ENCODE peak calls at places on chromosome 18, in seven cellular contexts. One of them, this sample, is unnamed.

GRCh38 chr18:36912887-36913286 is 84.0 kb downstream of the KIAA1328 start:
- DNase-seq in GM23248: no peak
- DNase-seq in neuronal stem cell: no peak
- DNase-seq in spleen: no peak
- DNase-seq in fibroblast of lung: no peak
- DNase-seq in transverse colon: no peak
- DNase-seq in adrenal gland: no peak
- DNase-seq in this sample: no peak

GRCh38 chr18:77990131-77990530 is 740.5 kb downstream of the GALR1 start:
- DNase-seq in GM23248: no peak
- DNase-seq in neuronal stem cell: no peak
- DNase-seq in spleen: no peak
- DNase-seq in fibroblast of lung: no peak
- DNase-seq in transverse colon: no peak
- DNase-seq in adrenal gland: no peak
- DNase-seq in this sample: no peak

GRCh38 chr18:50803579-50803978 is 16.2 kb downstream of the MRO start:
- DNase-seq in GM23248: no peak
- DNase-seq in neuronal stem cell: no peak
- DNase-seq in spleen: no peak
- DNase-seq in fibroblast of lung: no peak
- DNase-seq in transverse colon: no peak
- DNase-seq in adrenal gland: peak
- DNase-seq in this sample: no peak

GRCh38 chr18:52409732-52410131 is 69.7 kb downstream of the DCC start:
- DNase-seq in GM23248: no peak
- DNase-seq in neuronal stem cell: no peak
- DNase-seq in spleen: no peak
- DNase-seq in fibroblast of lung: no peak
- DNase-seq in transverse colon: peak
- DNase-seq in adrenal gland: no peak
- DNase-seq in this sample: no peak

GRCh38 chr18:44826418-44827259 is 146.0 kb downstream of the SETBP1 start:
- DNase-seq in GM23248: peak
- DNase-seq in neuronal stem cell: peak
- DNase-seq in spleen: no peak
- DNase-seq in fibroblast of lung: peak
- DNase-seq in transverse colon: peak
- DNase-seq in adrenal gland: peak
- DNase-seq in this sample: peak

GRCh38 chr18:40810371-40810770 is 1144.7 kb upstream of the PIK3C3 start:
- DNase-seq in GM23248: peak
- DNase-seq in neuronal stem cell: no peak
- DNase-seq in spleen: no peak
- DNase-seq in fibroblast of lung: peak
- DNase-seq in transverse colon: no peak
- DNase-seq in adrenal gland: no peak
- DNase-seq in this sample: peak

GRCh38 chr18:57433492-57434176 is 1.5 kb upstream of the ONECUT2 start:
- DNase-seq in GM23248: peak
- DNase-seq in neuronal stem cell: peak
- DNase-seq in spleen: no peak
- DNase-seq in fibroblast of lung: no peak
- DNase-seq in transverse colon: no peak
- DNase-seq in adrenal gland: no peak
- DNase-seq in this sample: no peak

GRCh38 chr18:75205760-75206109 is 3.2 kb downstream of the PTGR3 start:
- DNase-seq in GM23248: no peak
- DNase-seq in neuronal stem cell: peak
- DNase-seq in spleen: no peak
- DNase-seq in fibroblast of lung: peak
- DNase-seq in transverse colon: no peak
- DNase-seq in adrenal gland: no peak
- DNase-seq in this sample: no peak

GRCh38 chr18:21769206-21769605 is 28.6 kb downstream of the MIB1 start:
- DNase-seq in GM23248: peak
- DNase-seq in neuronal stem cell: no peak
- DNase-seq in spleen: no peak
- DNase-seq in fibroblast of lung: no peak
- DNase-seq in transverse colon: no peak
- DNase-seq in adrenal gland: no peak
- DNase-seq in this sample: no peak

GRCh38 chr18:37846996-37847395 is 281.4 kb upstream of the CELF4 start:
- DNase-seq in GM23248: no peak
- DNase-seq in neuronal stem cell: no peak
- DNase-seq in spleen: no peak
- DNase-seq in fibroblast of lung: no peak
- DNase-seq in transverse colon: no peak
- DNase-seq in adrenal gland: no peak
- DNase-seq in this sample: no peak

GRCh38 chr18:77512152-77512551 is 262.5 kb downstream of the GALR1 start:
- DNase-seq in GM23248: no peak
- DNase-seq in neuronal stem cell: no peak
- DNase-seq in spleen: no peak
- DNase-seq in fibroblast of lung: no peak
- DNase-seq in transverse colon: no peak
- DNase-seq in adrenal gland: no peak
- DNase-seq in this sample: no peak

GRCh38 chr18:58591286-58591685 is 37.6 kb downstream of the ALPK2 start:
- DNase-seq in GM23248: no peak
- DNase-seq in neuronal stem cell: no peak
- DNase-seq in spleen: no peak
- DNase-seq in fibroblast of lung: no peak
- DNase-seq in transverse colon: no peak
- DNase-seq in adrenal gland: no peak
- DNase-seq in this sample: no peak

GRCh38 chr18:70419526-70419925 is 130.7 kb downstream of the SOCS6 start:
- DNase-seq in GM23248: peak
- DNase-seq in neuronal stem cell: no peak
- DNase-seq in spleen: no peak
- DNase-seq in fibroblast of lung: peak
- DNase-seq in transverse colon: no peak
- DNase-seq in adrenal gland: no peak
- DNase-seq in this sample: no peak

GRCh38 chr18:23981369-23981768 is 33.2 kb upstream of the TTC39C start:
- DNase-seq in GM23248: no peak
- DNase-seq in neuronal stem cell: no peak
- DNase-seq in spleen: no peak
- DNase-seq in fibroblast of lung: no peak
- DNase-seq in transverse colon: no peak
- DNase-seq in adrenal gland: no peak
- DNase-seq in this sample: no peak

GRCh38 chr18:27656167-27656778 is 471.2 kb upstream of the CHST9 start:
- DNase-seq in GM23248: peak
- DNase-seq in neuronal stem cell: no peak
- DNase-seq in spleen: no peak
- DNase-seq in fibroblast of lung: no peak
- DNase-seq in transverse colon: no peak
- DNase-seq in adrenal gland: no peak
- DNase-seq in this sample: peak

GRCh38 chr18:42446195-42446594 is 491.2 kb downstream of the PIK3C3 start:
- DNase-seq in GM23248: peak
- DNase-seq in neuronal stem cell: no peak
- DNase-seq in spleen: no peak
- DNase-seq in fibroblast of lung: peak
- DNase-seq in transverse colon: no peak
- DNase-seq in adrenal gland: no peak
- DNase-seq in this sample: no peak

GRCh38 chr18:11857177-11857887 is 6.1 kb downstream of the CHMP1B start:
- DNase-seq in GM23248: peak
- DNase-seq in neuronal stem cell: peak
- DNase-seq in spleen: peak
- DNase-seq in fibroblast of lung: peak
- DNase-seq in transverse colon: peak
- DNase-seq in adrenal gland: peak
- DNase-seq in this sample: peak

GRCh38 chr18:79540161-79540913 is 139.3 kb upstream of the CTDP1 start:
- DNase-seq in GM23248: peak
- DNase-seq in neuronal stem cell: no peak
- DNase-seq in spleen: peak
- DNase-seq in fibroblast of lung: no peak
- DNase-seq in transverse colon: no peak
- DNase-seq in adrenal gland: no peak
- DNase-seq in this sample: peak

GRCh38 chr18:55634545-55634944 is 46.6 kb upstream of the TCF4 start:
- DNase-seq in GM23248: peak
- DNase-seq in neuronal stem cell: no peak
- DNase-seq in spleen: no peak
- DNase-seq in fibroblast of lung: peak
- DNase-seq in transverse colon: no peak
- DNase-seq in adrenal gland: no peak
- DNase-seq in this sample: peak

GRCh38 chr18:21833619-21834300 is 93.2 kb downstream of the MIB1 start:
- DNase-seq in GM23248: no peak
- DNase-seq in neuronal stem cell: no peak
- DNase-seq in spleen: no peak
- DNase-seq in fibroblast of lung: no peak
- DNase-seq in transverse colon: no peak
- DNase-seq in adrenal gland: no peak
- DNase-seq in this sample: no peak

DNA sequence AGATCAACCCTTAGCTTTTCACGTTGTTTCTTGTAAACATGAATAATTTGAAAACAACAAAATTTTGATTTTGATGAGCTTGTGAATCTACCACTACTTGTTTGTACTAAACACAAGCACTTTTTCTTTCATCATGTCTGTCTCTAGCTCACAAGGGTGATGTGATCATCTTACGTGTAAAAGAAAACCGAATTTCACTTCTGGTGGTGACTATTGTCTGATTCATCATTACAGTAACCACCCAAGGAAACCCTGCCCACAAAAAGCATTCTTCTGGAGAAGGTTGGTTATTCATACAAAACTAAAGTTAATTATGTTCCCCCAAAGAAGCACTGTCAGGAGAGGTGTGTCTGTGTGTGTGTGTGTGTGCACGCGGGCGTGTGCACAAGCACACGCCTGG is 285.4 kb downstream of the ZNF516 start:
- DNase-seq in GM23248: peak
- DNase-seq in neuronal stem cell: no peak
- DNase-seq in spleen: no peak
- DNase-seq in fibroblast of lung: peak
- DNase-seq in transverse colon: no peak
- DNase-seq in adrenal gland: no peak
- DNase-seq in this sample: peak
- H3K27ac ChIP-seq in GM23248: no peak
- H3K27ac ChIP-seq in neuronal stem cell: no peak
- H3K27ac ChIP-seq in spleen: no peak
- H3K27ac ChIP-seq in fibroblast of lung: no peak
- H3K27ac ChIP-seq in transverse colon: no peak
- H3K27ac ChIP-seq in adrenal gland: no peak
- H3K27ac ChIP-seq in this sample: peak

GRCh38 chr18:68611301-68611700 is 103.6 kb downstream of the TMX3 start:
- DNase-seq in GM23248: no peak
- DNase-seq in neuronal stem cell: no peak
- DNase-seq in spleen: no peak
- DNase-seq in fibroblast of lung: no peak
- DNase-seq in transverse colon: no peak
- DNase-seq in adrenal gland: no peak
- DNase-seq in this sample: no peak
- H3K27ac ChIP-seq in GM23248: no peak
- H3K27ac ChIP-seq in neuronal stem cell: no peak
- H3K27ac ChIP-seq in spleen: no peak
- H3K27ac ChIP-seq in fibroblast of lung: no peak
- H3K27ac ChIP-seq in transverse colon: no peak
- H3K27ac ChIP-seq in adrenal gland: no peak
- H3K27ac ChIP-seq in this sample: no peak

DNA sequence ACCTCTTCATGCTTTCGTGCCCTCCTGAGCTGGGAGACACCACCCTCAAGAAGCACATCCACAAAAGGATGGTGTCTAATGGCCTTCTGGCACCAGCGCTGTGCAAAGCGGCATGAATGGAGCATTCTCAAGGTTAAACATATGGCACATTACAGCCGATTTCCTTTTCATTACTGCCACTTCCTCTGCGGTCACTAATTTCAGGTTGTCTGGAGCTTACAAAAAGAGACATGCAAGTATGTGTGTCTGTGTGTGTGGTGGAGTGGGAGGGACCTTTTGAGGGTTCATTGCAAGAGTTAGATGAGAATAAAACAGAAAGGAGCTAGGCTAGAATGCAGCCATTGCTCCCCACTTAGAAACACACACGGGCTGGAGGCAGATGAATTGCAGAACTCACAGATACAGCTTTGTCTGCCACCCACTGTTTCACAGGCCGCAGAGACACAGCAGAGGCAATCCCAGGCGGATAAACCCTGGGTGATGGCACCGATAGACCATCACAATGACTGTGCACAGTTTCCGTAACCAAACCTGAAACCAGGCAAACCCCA is 76.0 kb downstream of the TGIF1 start:
- DNase-seq in GM23248: no peak
- DNase-seq in neuronal stem cell: no peak
- DNase-seq in spleen: peak
- DNase-seq in fibroblast of lung: no peak
- DNase-seq in transverse colon: peak
- DNase-seq in adrenal gland: no peak
- DNase-seq in this sample: no peak
- H3K27ac ChIP-seq in GM23248: no peak
- H3K27ac ChIP-seq in neuronal stem cell: peak
- H3K27ac ChIP-seq in spleen: no peak
- H3K27ac ChIP-seq in fibroblast of lung: no peak
- H3K27ac ChIP-seq in transverse colon: peak
- H3K27ac ChIP-seq in adrenal gland: no peak
- H3K27ac ChIP-seq in this sample: no peak

GRCh38 chr18:9531791-9532410 is 56.6 kb downstream of the RALBP1 start:
- DNase-seq in GM23248: peak
- DNase-seq in neuronal stem cell: no peak
- DNase-seq in spleen: no peak
- DNase-seq in fibroblast of lung: no peak
- DNase-seq in transverse colon: no peak
- DNase-seq in adrenal gland: no peak
- DNase-seq in this sample: no peak

GRCh38 chr18:9536354-9537152 is 61.2 kb downstream of the RALBP1 start:
- DNase-seq in GM23248: peak
- DNase-seq in neuronal stem cell: no peak
- DNase-seq in spleen: no peak
- DNase-seq in fibroblast of lung: no peak
- DNase-seq in transverse colon: no peak
- DNase-seq in adrenal gland: no peak
- DNase-seq in this sample: no peak

GRCh38 chr18:9535430-9535972 is 60.2 kb downstream of the RALBP1 start:
- DNase-seq in GM23248: peak
- DNase-seq in neuronal stem cell: peak
- DNase-seq in spleen: no peak
- DNase-seq in fibroblast of lung: peak
- DNase-seq in transverse colon: no peak
- DNase-seq in adrenal gland: peak
- DNase-seq in this sample: no peak

GRCh38 chr18:9537638-9538037 is 62.3 kb downstream of the RALBP1 start:
- DNase-seq in GM23248: no peak
- DNase-seq in neuronal stem cell: no peak
- DNase-seq in spleen: no peak
- DNase-seq in fibroblast of lung: no peak
- DNase-seq in transverse colon: no peak
- DNase-seq in adrenal gland: no peak
- DNase-seq in this sample: no peak

DNA sequence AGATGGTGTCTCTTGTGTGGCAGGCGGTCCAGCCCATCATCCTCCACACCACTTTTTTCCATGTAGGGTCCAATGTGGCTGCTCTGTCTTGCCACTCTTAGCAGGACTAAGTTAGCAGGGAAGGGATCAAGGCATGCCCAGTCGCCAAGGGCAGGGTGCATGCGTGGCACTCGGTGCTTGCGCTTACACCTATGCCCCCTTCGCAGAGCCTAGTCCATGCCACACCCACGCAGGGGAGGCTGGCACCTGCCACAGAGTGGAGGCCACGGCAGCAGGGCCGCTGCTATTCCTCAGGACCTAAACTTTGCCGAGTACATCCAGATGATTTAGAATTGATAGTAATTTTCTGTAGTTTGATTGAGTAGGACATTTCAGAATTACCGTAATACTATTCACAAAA is 59.5 kb downstream of the RALBP1 start:
- DNase-seq in GM23248: no peak
- DNase-seq in neuronal stem cell: no peak
- DNase-seq in spleen: no peak
- DNase-seq in fibroblast of lung: no peak
- DNase-seq in transverse colon: no peak
- DNase-seq in adrenal gland: no peak
- DNase-seq in this sample: no peak
- H3K27ac ChIP-seq in GM23248: peak
- H3K27ac ChIP-seq in neuronal stem cell: no peak
- H3K27ac ChIP-seq in spleen: no peak
- H3K27ac ChIP-seq in fibroblast of lung: peak
- H3K27ac ChIP-seq in transverse colon: no peak
- H3K27ac ChIP-seq in adrenal gland: peak
- H3K27ac ChIP-seq in this sample: no peak